ENCODE peak calls at places on chromosomes 16 and 17, in four cellular contexts. K is WTC11, D is HepG2, R is K562. F is an unnamed sample.

GRCh38 chr17:58666858-58667267 is 25.0 kb downstream of the TEX14 start:
- DNase-seq in D (no peak), R (peak; percentile 76), K (no peak), F (no peak)

GRCh38 chr17:74391771-74392170 is 24.5 kb downstream of the GPR142 start:
- DNase-seq in D (no peak), K (no peak), R (no peak), F (no peak)

GRCh38 chr17:39889200-39889599 is 21.2 kb downstream of the ZPBP2 start:
- DNase-seq in R (no peak), D (no peak), K (no peak), F (no peak)

GRCh38 chr17:31015639-31016038 is 44.8 kb downstream of the RNF135 start:
- DNase-seq in D (no peak), K (peak; percentile 17), R (no peak), F (no peak)

GRCh38 chr16:8080817-8081216 is 509.5 kb downstream of the TMEM114 start:
- DNase-seq in D (no peak), R (no peak), K (no peak), F (no peak)

GRCh38 chr16:82111944-82112343 is 58.1 kb downstream of the MPHOSPH6 start:
- DNase-seq in D (no peak), R (no peak), K (no peak), F (no peak)

GRCh38 chr17:59757043-59757824 is 49.8 kb downstream of the VMP1 start:
- DNase-seq in D (no peak), K (no peak), R (no peak), F (no peak)

GRCh38 chr17:49440581-49440980 is 25.9 kb upstream of the PHB1 start:
- DNase-seq in D (no peak), K (no peak), R (no peak), F (no peak)

GRCh38 chr17:29613371-29613837 is 9.3 kb downstream of the CORO6 start:
- DNase-seq in R (no peak), K (peak; percentile 99), D (peak; percentile 77), F (no peak)

GRCh38 chr17:35789044-35789443 is 6.4 kb downstream of the MMP28 start:
- DNase-seq in D (no peak), R (no peak), K (no peak), F (no peak)

GRCh38 chr17:64506201-64506575 is at the start of gene DDX5:
- DNase-seq in R (peak; percentile 89), D (peak; percentile 97), K (peak; percentile 97), F (no peak)

GRCh38 chr17:20278805-20279204 is 188.5 kb downstream of the LGALS9B start:
- DNase-seq in D (no peak), R (no peak), K (no peak), F (no peak)

GRCh38 chr17:78951967-78952551 is 26.9 kb upstream of the TIMP2 start:
- DNase-seq in D (peak; percentile 30), R (no peak), K (no peak), F (no peak)

GRCh38 chr17:66775262-66775661 is 59.7 kb upstream of the CACNG5 start:
- DNase-seq in R (no peak), D (no peak), K (no peak), F (no peak)

GRCh38 chr16:26454102-26454501 is 612.6 kb upstream of the C16orf82 start:
- DNase-seq in D (no peak), K (no peak), R (no peak), F (no peak)

GRCh38 chr17:48597775-48598631 is 4.4 kb upstream of the HOXB5 start:
- DNase-seq in D (no peak), K (no peak), R (no peak), F (no peak)

GRCh38 chr17:27354051-27354490 is 60.2 kb downstream of the WSB1 start:
- DNase-seq in R (peak; percentile 31), D (no peak), K (no peak), F (no peak)

GRCh38 chr17:37060094-37060493 is 111.3 kb downstream of the AATF start:
- DNase-seq in R (no peak), K (no peak), D (no peak), F (no peak)

GRCh38 chr16:57898961-57899360 is 72.0 kb downstream of the CNGB1 start:
- DNase-seq in R (no peak), D (no peak), K (no peak), F (no peak)

GRCh38 chr16:78102865-78103264 is 3.4 kb downstream of the WWOX start:
- DNase-seq in K (no peak), D (no peak), R (no peak), F (no peak)

GRCh38 chr17:58337600-58338453 is 9.2 kb upstream of the TSPOAP1 start:
- DNase-seq in D (peak; percentile 82), K (peak; percentile 84), R (peak; percentile 58), F (peak; percentile 90)

GRCh38 chr17:43830510-43831145 is 2.3 kb downstream of the MPP3 start:
- DNase-seq in R (no peak), D (no peak), K (no peak), F (no peak)

GRCh38 chr17:39699818-39700147 is at the start of gene ERBB2:
- DNase-seq in R (no peak), D (peak; percentile 64), K (peak; percentile 73), F (no peak)

GRCh38 chr17:16492613-16493290 is 759 bp upstream of the LRRC75A start:
- DNase-seq in K (no peak), R (no peak), D (no peak), F (no peak)

GRCh38 chr17:45431531-45432404 is 902 bp downstream of the ARHGAP27 start:
- DNase-seq in R (peak; percentile 94), D (peak; percentile 76), K (peak; percentile 96), F (no peak)

GRCh38 chr17:14428640-14429029 is 127.8 kb downstream of the HS3ST3B1 start:
- DNase-seq in D (no peak), K (no peak), R (no peak), F (no peak)

GRCh38 chr17:46870116-46870803 is 18.9 kb downstream of the WNT9B start:
- DNase-seq in D (peak; percentile 91), K (no peak), R (no peak), F (no peak)

GRCh38 chr17:44086364-44087311 is 16.1 kb downstream of the G6PC3 start:
- DNase-seq in D (peak; percentile 83), R (peak; percentile 95), K (no peak), F (no peak)

GRCh38 chr16:58462997-58463891 is 36.7 kb upstream of the NDRG4 start:
- DNase-seq in K (peak; percentile 36), R (peak; percentile 62), D (no peak), F (no peak)

GRCh38 chr17:7835818-7836595 is 2.0 kb downstream of the KDM6B start:
- DNase-seq in K (peak; percentile 80), D (peak; percentile 64), R (peak; percentile 20), F (no peak)

GRCh38 chr17:68398731-68399637 is 58.3 kb downstream of the WIPI1 start:
- DNase-seq in R (peak; percentile 76), K (peak; percentile 75), D (peak; percentile 91), F (no peak)

GRCh38 chr16:26727801-26728200 is 338.9 kb upstream of the C16orf82 start:
- DNase-seq in K (no peak), R (no peak), D (no peak), F (no peak)

GRCh38 chr16:89880477-89881367 is 7.3 kb downstream of the TCF25 start:
- DNase-seq in R (no peak), K (no peak), D (no peak), F (no peak)

GRCh38 chr17:78357177-78357586 is 2.7 kb downstream of the SOCS3 start:
- DNase-seq in K (no peak), R (no peak), D (no peak), F (no peak)

GRCh38 chr17:80774146-80774545 is 217.5 kb upstream of the CHMP6 start:
- DNase-seq in D (no peak), R (no peak), K (no peak), F (no peak)

GRCh38 chr17:50259484-50260324 is 14.6 kb upstream of the TMEM92 start:
- DNase-seq in K (no peak), R (peak; percentile 6), D (no peak), F (no peak)

GRCh38 chr17:79622201-79622601 is 11.3 kb upstream of the RBFOX3 start:
- DNase-seq in R (no peak), K (peak; percentile 7), D (no peak), F (no peak)

GRCh38 chr16:69179255-69180010 is 7.5 kb upstream of the SNTB2 start:
- DNase-seq in K (no peak), R (no peak), D (peak; percentile 40), F (no peak)
- TF ChIP-seq ETV6 in K (no peak), R (no peak), D (no peak), F (no peak)

GRCh38 chr16:30395992-30396560 is 856 bp downstream of the ZNF48 start:
- DNase-seq in K (no peak), D (no peak), R (no peak), F (no peak)
- TF ChIP-seq ETV6 in K (no peak), D (no peak), R (no peak), F (no peak)

GRCh38 chr17:3719265-3719664 is 4.4 kb upstream of the HASPIN start:
- DNase-seq in K (no peak), R (no peak), D (no peak), F (no peak)
- TF ChIP-seq ETV6 in K (no peak), R (no peak), D (no peak), F (no peak)

DNA sequence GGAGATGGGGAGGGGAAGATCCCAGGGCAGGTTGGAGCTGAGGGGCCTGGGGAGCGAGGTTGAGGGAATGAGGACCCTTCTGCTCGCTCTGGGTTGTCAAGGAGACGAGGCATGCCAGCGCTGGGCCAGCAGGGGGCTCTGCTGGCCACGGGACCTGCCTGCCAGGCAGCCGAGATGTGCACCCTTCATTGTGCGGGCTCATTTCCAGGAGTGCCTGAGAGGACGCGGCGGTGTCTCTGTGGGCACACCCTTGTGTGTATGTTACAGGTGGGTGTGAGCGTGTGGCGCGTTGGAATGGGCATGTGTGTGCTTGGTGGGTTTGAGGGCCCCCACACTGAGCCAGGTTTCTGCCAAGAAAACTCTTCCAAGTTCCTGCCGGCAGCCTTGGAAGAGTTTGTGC is 15.9 kb downstream of the ARHGAP23 start:
- DNase-seq in D (peak; percentile 57), R (peak; percentile 81), K (peak; percentile 76), F (no peak)
- TF ChIP-seq ETV6 in D (no peak), R (no peak), K (no peak), F (no peak)

GRCh38 chr17:72884066-72884465 is 208.4 kb downstream of the SLC39A11 start:
- DNase-seq in K (no peak), D (no peak), R (no peak), F (no peak)
- TF ChIP-seq ETV6 in K (no peak), D (no peak), R (no peak), F (no peak)

GRCh38 chr16:22886908-22887307 is 72.9 kb downstream of the HS3ST2 start:
- DNase-seq in K (no peak), D (no peak), R (no peak), F (no peak)
- TF ChIP-seq ETV6 in K (no peak), D (no peak), R (no peak), F (no peak)

F was measured in GM12878.